ENCODE peak calls at places on chromosomes 16 and 17, in eight cellular contexts. One of them, this sample, is unnamed.

GRCh38 chr17:41505007-41505835 is at the start of gene KRT13:
- DNase-seq in esophagus muscularis mucosa: no peak
- DNase-seq in stomach: no peak
- DNase-seq in GM23338: no peak
- DNase-seq in suprapubic skin: peak
- DNase-seq in breast epithelium: no peak
- DNase-seq in transverse colon: no peak
- DNase-seq in HL-60: no peak
- DNase-seq in this sample: no peak

GRCh38 chr16:27639588-27640276 is 89.8 kb downstream of the KATNIP start:
- DNase-seq in esophagus muscularis mucosa: no peak
- DNase-seq in stomach: no peak
- DNase-seq in GM23338: peak
- DNase-seq in suprapubic skin: no peak
- DNase-seq in breast epithelium: no peak
- DNase-seq in transverse colon: no peak
- DNase-seq in HL-60: peak
- DNase-seq in this sample: no peak

GRCh38 chr16:48123104-48123788 is 32.5 kb downstream of the ABCC12 start:
- DNase-seq in esophagus muscularis mucosa: no peak
- DNase-seq in stomach: no peak
- DNase-seq in GM23338: no peak
- DNase-seq in suprapubic skin: no peak
- DNase-seq in breast epithelium: no peak
- DNase-seq in transverse colon: no peak
- DNase-seq in HL-60: no peak
- DNase-seq in this sample: no peak

GRCh38 chr17:17871913-17872312 is 35.1 kb upstream of the SREBF1 start:
- DNase-seq in esophagus muscularis mucosa: no peak
- DNase-seq in stomach: no peak
- DNase-seq in GM23338: no peak
- DNase-seq in suprapubic skin: no peak
- DNase-seq in breast epithelium: no peak
- DNase-seq in transverse colon: no peak
- DNase-seq in HL-60: no peak
- DNase-seq in this sample: no peak

GRCh38 chr17:68197997-68198930 is 49.6 kb upstream of the AMZ2 start:
- DNase-seq in esophagus muscularis mucosa: no peak
- DNase-seq in stomach: peak
- DNase-seq in GM23338: peak
- DNase-seq in suprapubic skin: no peak
- DNase-seq in breast epithelium: peak
- DNase-seq in transverse colon: no peak
- DNase-seq in HL-60: no peak
- DNase-seq in this sample: no peak

GRCh38 chr17:78438271-78438691 is 59.8 kb downstream of the PGS1 start:
- DNase-seq in esophagus muscularis mucosa: no peak
- DNase-seq in stomach: no peak
- DNase-seq in GM23338: no peak
- DNase-seq in suprapubic skin: no peak
- DNase-seq in breast epithelium: no peak
- DNase-seq in transverse colon: no peak
- DNase-seq in HL-60: no peak
- DNase-seq in this sample: no peak

GRCh38 chr17:74528491-74529199 is 2.6 kb downstream of the CD300LB start:
- DNase-seq in esophagus muscularis mucosa: peak
- DNase-seq in stomach: peak
- DNase-seq in GM23338: no peak
- DNase-seq in suprapubic skin: peak
- DNase-seq in breast epithelium: peak
- DNase-seq in transverse colon: no peak
- DNase-seq in HL-60: peak
- DNase-seq in this sample: peak

GRCh38 chr16:50502616-50503000 is 45.6 kb upstream of the NKD1 start:
- DNase-seq in esophagus muscularis mucosa: peak
- DNase-seq in stomach: no peak
- DNase-seq in GM23338: no peak
- DNase-seq in suprapubic skin: no peak
- DNase-seq in breast epithelium: no peak
- DNase-seq in transverse colon: no peak
- DNase-seq in HL-60: no peak
- DNase-seq in this sample: no peak

GRCh38 chr16:68235882-68236803 is at the start of gene ESRP2:
- DNase-seq in esophagus muscularis mucosa: no peak
- DNase-seq in stomach: peak
- DNase-seq in GM23338: peak
- DNase-seq in suprapubic skin: peak
- DNase-seq in breast epithelium: peak
- DNase-seq in transverse colon: peak
- DNase-seq in HL-60: no peak
- DNase-seq in this sample: peak

GRCh38 chr16:79247386-79247785 is 353.2 kb downstream of the MAF start:
- DNase-seq in esophagus muscularis mucosa: peak
- DNase-seq in stomach: no peak
- DNase-seq in GM23338: no peak
- DNase-seq in suprapubic skin: no peak
- DNase-seq in breast epithelium: no peak
- DNase-seq in transverse colon: no peak
- DNase-seq in HL-60: no peak
- DNase-seq in this sample: no peak

GRCh38 chr17:66702106-66702936 is 132.6 kb upstream of the CACNG5 start:
- DNase-seq in esophagus muscularis mucosa: no peak
- DNase-seq in stomach: no peak
- DNase-seq in GM23338: no peak
- DNase-seq in suprapubic skin: no peak
- DNase-seq in breast epithelium: no peak
- DNase-seq in transverse colon: no peak
- DNase-seq in HL-60: no peak
- DNase-seq in this sample: no peak

GRCh38 chr17:80599546-80600305 is 55.1 kb downstream of the RPTOR start:
- DNase-seq in esophagus muscularis mucosa: no peak
- DNase-seq in stomach: no peak
- DNase-seq in GM23338: no peak
- DNase-seq in suprapubic skin: no peak
- DNase-seq in breast epithelium: no peak
- DNase-seq in transverse colon: peak
- DNase-seq in HL-60: no peak
- DNase-seq in this sample: no peak

GRCh38 chr16:4263504-4264436 is 9.1 kb downstream of the TFAP4 start:
- DNase-seq in esophagus muscularis mucosa: peak
- DNase-seq in stomach: peak
- DNase-seq in GM23338: peak
- DNase-seq in suprapubic skin: peak
- DNase-seq in breast epithelium: peak
- DNase-seq in transverse colon: peak
- DNase-seq in HL-60: no peak
- DNase-seq in this sample: peak

GRCh38 chr17:70552982-70553334 is 383.6 kb downstream of the KCNJ2 start:
- DNase-seq in esophagus muscularis mucosa: no peak
- DNase-seq in stomach: no peak
- DNase-seq in GM23338: no peak
- DNase-seq in suprapubic skin: no peak
- DNase-seq in breast epithelium: no peak
- DNase-seq in transverse colon: no peak
- DNase-seq in HL-60: no peak
- DNase-seq in this sample: no peak

GRCh38 chr16:22311520-22311919 is 14.3 kb downstream of the POLR3E start:
- DNase-seq in esophagus muscularis mucosa: no peak
- DNase-seq in stomach: no peak
- DNase-seq in GM23338: no peak
- DNase-seq in suprapubic skin: no peak
- DNase-seq in breast epithelium: no peak
- DNase-seq in transverse colon: no peak
- DNase-seq in HL-60: no peak
- DNase-seq in this sample: no peak

GRCh38 chr16:22315979-22316378 is 18.8 kb downstream of the POLR3E start:
- DNase-seq in esophagus muscularis mucosa: no peak
- DNase-seq in stomach: no peak
- DNase-seq in GM23338: no peak
- DNase-seq in suprapubic skin: peak
- DNase-seq in breast epithelium: no peak
- DNase-seq in transverse colon: no peak
- DNase-seq in HL-60: no peak
- DNase-seq in this sample: no peak

GRCh38 chr16:22313876-22314470 is 16.8 kb downstream of the POLR3E start:
- DNase-seq in esophagus muscularis mucosa: no peak
- DNase-seq in stomach: peak
- DNase-seq in GM23338: no peak
- DNase-seq in suprapubic skin: peak
- DNase-seq in breast epithelium: no peak
- DNase-seq in transverse colon: no peak
- DNase-seq in HL-60: no peak
- DNase-seq in this sample: no peak

GRCh38 chr16:22314661-22315626 is 17.7 kb downstream of the POLR3E start:
- DNase-seq in esophagus muscularis mucosa: no peak
- DNase-seq in stomach: peak
- DNase-seq in GM23338: no peak
- DNase-seq in suprapubic skin: peak
- DNase-seq in breast epithelium: no peak
- DNase-seq in transverse colon: no peak
- DNase-seq in HL-60: no peak
- DNase-seq in this sample: no peak

GRCh38 chr16:22313141-22313781 is 16.1 kb downstream of the POLR3E start:
- DNase-seq in esophagus muscularis mucosa: no peak
- DNase-seq in stomach: peak
- DNase-seq in GM23338: no peak
- DNase-seq in suprapubic skin: peak
- DNase-seq in breast epithelium: no peak
- DNase-seq in transverse colon: no peak
- DNase-seq in HL-60: no peak
- DNase-seq in this sample: no peak
- TF ChIP-seq POLR2AphosphoS5 in esophagus muscularis mucosa: no peak
- TF ChIP-seq POLR2AphosphoS5 in stomach: no peak
- TF ChIP-seq POLR2AphosphoS5 in GM23338: no peak
- TF ChIP-seq POLR2AphosphoS5 in suprapubic skin: no peak
- TF ChIP-seq POLR2AphosphoS5 in breast epithelium: no peak
- TF ChIP-seq POLR2AphosphoS5 in transverse colon: no peak
- TF ChIP-seq POLR2AphosphoS5 in HL-60: no peak
- TF ChIP-seq POLR2AphosphoS5 in this sample: no peak

DNA sequence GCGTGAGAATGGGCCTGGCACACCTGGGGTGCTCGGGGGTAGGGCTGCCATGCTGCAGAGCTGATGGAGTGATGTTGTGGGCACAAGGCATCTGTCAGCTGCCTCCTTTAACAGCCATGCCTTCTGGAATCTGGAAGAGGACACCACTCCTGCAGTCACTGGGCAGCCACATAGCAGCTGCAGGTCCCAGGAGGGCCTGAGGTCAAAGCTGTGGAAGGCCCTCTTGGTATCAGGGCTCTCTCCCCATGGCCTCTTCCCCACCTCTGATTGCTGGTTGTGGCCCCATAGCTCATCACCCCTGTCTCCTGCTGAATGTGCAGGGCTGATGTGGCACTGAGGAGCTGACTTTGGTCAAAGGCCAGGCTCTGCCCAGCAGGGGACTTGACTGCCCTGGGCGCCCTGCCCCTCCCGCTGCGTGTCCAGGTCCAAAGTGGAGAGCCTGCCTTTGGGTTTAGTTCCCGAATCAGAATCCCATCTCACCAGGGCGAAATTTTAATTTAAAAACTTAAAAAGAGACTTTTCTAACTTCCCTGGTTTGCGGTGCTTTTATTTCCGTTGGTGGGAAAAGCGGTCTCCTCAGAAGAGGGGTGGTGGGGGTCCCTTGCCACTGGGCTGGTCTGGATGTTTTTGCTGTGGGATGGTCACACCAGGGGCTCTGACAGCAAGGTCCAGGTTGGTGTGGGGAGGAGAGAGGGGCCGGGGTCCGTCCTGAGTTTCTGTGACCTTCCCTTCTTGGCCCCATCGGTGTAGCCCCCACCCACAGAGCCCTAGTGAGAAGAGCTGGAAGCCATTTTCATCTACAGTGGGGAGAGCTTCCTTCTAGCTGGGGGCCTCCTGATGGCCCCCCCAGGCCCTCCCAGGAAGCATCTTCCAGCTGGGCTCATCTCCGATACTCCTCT is 5.9 kb downstream of the UBALD2 start:
- DNase-seq in esophagus muscularis mucosa: no peak
- DNase-seq in stomach: no peak
- DNase-seq in GM23338: no peak
- DNase-seq in suprapubic skin: no peak
- DNase-seq in breast epithelium: no peak
- DNase-seq in transverse colon: no peak
- DNase-seq in HL-60: no peak
- DNase-seq in this sample: no peak
- H3K4me3 ChIP-seq in esophagus muscularis mucosa: peak
- H3K4me3 ChIP-seq in stomach: peak
- H3K4me3 ChIP-seq in GM23338: no peak
- H3K4me3 ChIP-seq in suprapubic skin: peak
- H3K4me3 ChIP-seq in breast epithelium: no peak
- H3K4me3 ChIP-seq in transverse colon: peak
- H3K4me3 ChIP-seq in HL-60: no peak
- H3K4me3 ChIP-seq in this sample: peak

GRCh38 chr16:83699817-83700216 is 108.0 kb upstream of the HSBP1 start:
- DNase-seq in esophagus muscularis mucosa: no peak
- DNase-seq in stomach: no peak
- DNase-seq in GM23338: no peak
- DNase-seq in suprapubic skin: no peak
- DNase-seq in breast epithelium: no peak
- DNase-seq in transverse colon: no peak
- DNase-seq in HL-60: no peak
- DNase-seq in this sample: no peak
- TF ChIP-seq POLR2AphosphoS5 in esophagus muscularis mucosa: no peak
- TF ChIP-seq POLR2AphosphoS5 in stomach: no peak
- TF ChIP-seq POLR2AphosphoS5 in GM23338: no peak
- TF ChIP-seq POLR2AphosphoS5 in suprapubic skin: no peak
- TF ChIP-seq POLR2AphosphoS5 in breast epithelium: no peak
- TF ChIP-seq POLR2AphosphoS5 in transverse colon: no peak
- TF ChIP-seq POLR2AphosphoS5 in HL-60: no peak
- TF ChIP-seq POLR2AphosphoS5 in this sample: no peak

GRCh38 chr17:43772877-43773648 is 5.7 kb downstream of the DUSP3 start:
- DNase-seq in esophagus muscularis mucosa: no peak
- DNase-seq in stomach: no peak
- DNase-seq in GM23338: no peak
- DNase-seq in suprapubic skin: no peak
- DNase-seq in breast epithelium: no peak
- DNase-seq in transverse colon: no peak
- DNase-seq in HL-60: peak
- DNase-seq in this sample: no peak
- H3K4me3 ChIP-seq in esophagus muscularis mucosa: no peak
- H3K4me3 ChIP-seq in stomach: no peak
- H3K4me3 ChIP-seq in GM23338: no peak
- H3K4me3 ChIP-seq in suprapubic skin: no peak
- H3K4me3 ChIP-seq in breast epithelium: no peak
- H3K4me3 ChIP-seq in transverse colon: no peak
- H3K4me3 ChIP-seq in HL-60: no peak
- H3K4me3 ChIP-seq in this sample: no peak

DNA sequence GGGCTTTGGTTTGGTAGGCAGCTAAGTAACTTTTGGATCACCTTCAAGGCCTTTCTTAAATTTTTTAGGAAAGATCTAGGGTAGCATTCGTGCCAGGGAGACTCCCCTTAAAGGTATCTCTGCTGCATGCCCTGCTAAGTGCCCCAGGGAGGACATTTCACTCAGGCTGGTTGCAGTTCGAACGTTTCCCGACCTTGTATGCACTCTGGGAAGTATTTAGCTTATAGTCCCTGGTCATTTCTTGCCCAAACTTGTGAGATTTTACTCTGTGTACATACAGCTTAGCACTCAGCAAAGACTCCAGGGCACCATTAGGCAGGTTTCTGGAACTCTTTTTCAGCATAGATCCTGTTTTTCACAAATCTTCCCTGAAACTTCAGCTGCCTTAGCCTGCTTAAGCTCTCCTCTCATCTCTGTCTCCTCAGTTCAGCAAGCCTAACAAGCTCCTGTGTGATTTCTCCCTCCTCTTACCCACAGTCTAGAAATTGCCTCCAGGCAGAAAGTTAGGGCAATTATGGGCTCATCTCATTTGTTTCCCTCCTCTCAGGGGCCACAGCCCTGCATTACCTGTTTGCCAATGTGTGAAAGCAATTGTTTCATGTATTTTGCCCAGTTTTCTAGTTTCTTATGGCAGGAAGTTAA is 84.6 kb downstream of the MRTFB start:
- DNase-seq in esophagus muscularis mucosa: no peak
- DNase-seq in stomach: no peak
- DNase-seq in GM23338: no peak
- DNase-seq in suprapubic skin: no peak
- DNase-seq in breast epithelium: no peak
- DNase-seq in transverse colon: no peak
- DNase-seq in HL-60: no peak
- DNase-seq in this sample: no peak
- TF ChIP-seq POLR2AphosphoS5 in esophagus muscularis mucosa: no peak
- TF ChIP-seq POLR2AphosphoS5 in stomach: no peak
- TF ChIP-seq POLR2AphosphoS5 in GM23338: no peak
- TF ChIP-seq POLR2AphosphoS5 in suprapubic skin: no peak
- TF ChIP-seq POLR2AphosphoS5 in breast epithelium: no peak
- TF ChIP-seq POLR2AphosphoS5 in transverse colon: no peak
- TF ChIP-seq POLR2AphosphoS5 in HL-60: no peak
- TF ChIP-seq POLR2AphosphoS5 in this sample: no peak

This sample was measured in sigmoid colon.